ENCODE peak calls at places on chromosomes 6 and 20, in nine cellular contexts. One of them, this sample, is unnamed.

GRCh38 chr6:16777794-16778193 is 16.5 kb upstream of the ATXN1 start:
- DNase-seq in heart right ventricle: no peak
- DNase-seq in GM23248: no peak
- DNase-seq in stomach: no peak
- DNase-seq in neuronal stem cell: no peak
- DNase-seq in aorta: no peak
- DNase-seq in IMR-90: no peak
- DNase-seq in body of pancreas: no peak
- DNase-seq in tibial nerve: no peak
- DNase-seq in this sample: no peak

GRCh38 chr6:33616913-33617312 is 4.2 kb upstream of the ITPR3 start:
- DNase-seq in tibial nerve: no peak
- DNase-seq in aorta: no peak
- DNase-seq in GM23248: no peak
- DNase-seq in neuronal stem cell: no peak
- DNase-seq in stomach: no peak
- DNase-seq in heart right ventricle: no peak
- DNase-seq in body of pancreas: no peak
- DNase-seq in IMR-90: no peak
- DNase-seq in this sample: peak; percentile 24

GRCh38 chr20:1875762-1876161 is 19.4 kb upstream of the SIRPA start:
- DNase-seq in GM23248: no peak
- DNase-seq in heart right ventricle: no peak
- DNase-seq in tibial nerve: no peak
- DNase-seq in aorta: no peak
- DNase-seq in stomach: no peak
- DNase-seq in body of pancreas: no peak
- DNase-seq in IMR-90: no peak
- DNase-seq in neuronal stem cell: no peak
- DNase-seq in this sample: no peak

GRCh38 chr20:61684583-61685235 is 381.0 kb downstream of the TAF4 start:
- DNase-seq in GM23248: no peak
- DNase-seq in aorta: no peak
- DNase-seq in tibial nerve: no peak
- DNase-seq in neuronal stem cell: no peak
- DNase-seq in stomach: no peak
- DNase-seq in heart right ventricle: no peak
- DNase-seq in body of pancreas: no peak
- DNase-seq in IMR-90: no peak
- DNase-seq in this sample: no peak

GRCh38 chr6:113640046-113640445 is 217.1 kb upstream of the MARCKS start:
- DNase-seq in aorta: no peak
- DNase-seq in heart right ventricle: no peak
- DNase-seq in body of pancreas: peak; percentile 33
- DNase-seq in GM23248: no peak
- DNase-seq in tibial nerve: no peak
- DNase-seq in neuronal stem cell: no peak
- DNase-seq in stomach: no peak
- DNase-seq in IMR-90: no peak
- DNase-seq in this sample: no peak

GRCh38 chr6:328184-328670 is 35.9 kb downstream of the DUSP22 start:
- DNase-seq in tibial nerve: no peak
- DNase-seq in aorta: no peak
- DNase-seq in neuronal stem cell: no peak
- DNase-seq in GM23248: peak; percentile 96
- DNase-seq in heart right ventricle: no peak
- DNase-seq in body of pancreas: no peak
- DNase-seq in stomach: no peak
- DNase-seq in IMR-90: peak; percentile 92
- DNase-seq in this sample: no peak

GRCh38 chr6:80095600-80095999 is 10.9 kb upstream of the BCKDHB start:
- DNase-seq in neuronal stem cell: no peak
- DNase-seq in GM23248: no peak
- DNase-seq in aorta: no peak
- DNase-seq in IMR-90: no peak
- DNase-seq in body of pancreas: no peak
- DNase-seq in tibial nerve: no peak
- DNase-seq in heart right ventricle: no peak
- DNase-seq in stomach: no peak
- DNase-seq in this sample: no peak

GRCh38 chr6:42448391-42448790 is 3.3 kb downstream of the TRERF1 start:
- DNase-seq in heart right ventricle: no peak
- DNase-seq in aorta: no peak
- DNase-seq in body of pancreas: no peak
- DNase-seq in tibial nerve: no peak
- DNase-seq in stomach: no peak
- DNase-seq in IMR-90: no peak
- DNase-seq in GM23248: no peak
- DNase-seq in neuronal stem cell: no peak
- DNase-seq in this sample: no peak

GRCh38 chr6:1614767-1615650 is 5.3 kb downstream of the FOXC1 start:
- DNase-seq in body of pancreas: no peak
- DNase-seq in tibial nerve: no peak
- DNase-seq in heart right ventricle: peak; percentile 26
- DNase-seq in GM23248: no peak
- DNase-seq in neuronal stem cell: no peak
- DNase-seq in stomach: peak; percentile 23
- DNase-seq in aorta: peak; percentile 82
- DNase-seq in IMR-90: no peak
- DNase-seq in this sample: no peak

GRCh38 chr20:59043698-59044097 is 1.1 kb upstream of the PRELID3B start:
- DNase-seq in neuronal stem cell: no peak
- DNase-seq in body of pancreas: no peak
- DNase-seq in stomach: no peak
- DNase-seq in IMR-90: no peak
- DNase-seq in GM23248: peak; percentile 71
- DNase-seq in heart right ventricle: no peak
- DNase-seq in tibial nerve: no peak
- DNase-seq in aorta: no peak
- DNase-seq in this sample: peak; percentile 62
- H3K4me1 ChIP-seq in neuronal stem cell: peaks cover 3% of the 10 kb centered on the region
- H3K4me1 ChIP-seq in body of pancreas: peaks cover 28% of the 10 kb centered on the region
- H3K4me1 ChIP-seq in stomach: peaks cover 41% of the 10 kb centered on the region
- H3K4me1 ChIP-seq in IMR-90: peaks cover 8% of the 10 kb centered on the region
- H3K4me1 ChIP-seq in GM23248: peaks cover 46% of the 10 kb centered on the region
- H3K4me1 ChIP-seq in heart right ventricle: peaks cover 32% of the 10 kb centered on the region
- H3K4me1 ChIP-seq in tibial nerve: peaks cover 2% of the 10 kb centered on the region
- H3K4me1 ChIP-seq in aorta: no peaks in the 10 kb centered on the region
- H3K4me1 ChIP-seq in this sample: peaks cover 8% of the 10 kb centered on the region

GRCh38 chr6:41405941-41406340 is 70.5 kb downstream of the NCR2 start:
- DNase-seq in tibial nerve: no peak
- DNase-seq in stomach: no peak
- DNase-seq in body of pancreas: no peak
- DNase-seq in GM23248: no peak
- DNase-seq in IMR-90: no peak
- DNase-seq in aorta: no peak
- DNase-seq in heart right ventricle: no peak
- DNase-seq in neuronal stem cell: no peak
- DNase-seq in this sample: no peak

GRCh38 chr6:41409489-41409888 is 74.1 kb downstream of the NCR2 start:
- DNase-seq in neuronal stem cell: no peak
- DNase-seq in aorta: no peak
- DNase-seq in IMR-90: no peak
- DNase-seq in body of pancreas: no peak
- DNase-seq in heart right ventricle: no peak
- DNase-seq in GM23248: no peak
- DNase-seq in tibial nerve: no peak
- DNase-seq in stomach: no peak
- DNase-seq in this sample: no peak

GRCh38 chr6:41406821-41407787 is 71.7 kb downstream of the NCR2 start:
- DNase-seq in body of pancreas: no peak
- DNase-seq in aorta: no peak
- DNase-seq in heart right ventricle: peak; percentile 55
- DNase-seq in neuronal stem cell: no peak
- DNase-seq in IMR-90: no peak
- DNase-seq in tibial nerve: no peak
- DNase-seq in GM23248: no peak
- DNase-seq in stomach: no peak
- DNase-seq in this sample: no peak

GRCh38 chr6:41408982-41409381 is 73.6 kb downstream of the NCR2 start:
- DNase-seq in IMR-90: no peak
- DNase-seq in body of pancreas: no peak
- DNase-seq in heart right ventricle: no peak
- DNase-seq in GM23248: no peak
- DNase-seq in tibial nerve: no peak
- DNase-seq in stomach: no peak
- DNase-seq in aorta: no peak
- DNase-seq in neuronal stem cell: no peak
- DNase-seq in this sample: no peak

GRCh38 chr6:41408576-41408975 is 73.2 kb downstream of the NCR2 start:
- DNase-seq in tibial nerve: no peak
- DNase-seq in stomach: no peak
- DNase-seq in IMR-90: no peak
- DNase-seq in GM23248: no peak
- DNase-seq in aorta: no peak
- DNase-seq in neuronal stem cell: no peak
- DNase-seq in heart right ventricle: no peak
- DNase-seq in body of pancreas: no peak
- DNase-seq in this sample: no peak
- H3K4me1 ChIP-seq in tibial nerve: no peaks in the 10 kb centered on the region
- H3K4me1 ChIP-seq in stomach: no peaks in the 10 kb centered on the region
- H3K4me1 ChIP-seq in IMR-90: no peaks in the 10 kb centered on the region
- H3K4me1 ChIP-seq in GM23248: no peaks in the 10 kb centered on the region
- H3K4me1 ChIP-seq in aorta: no peaks in the 10 kb centered on the region
- H3K4me1 ChIP-seq in neuronal stem cell: peaks cover 23% of the 10 kb centered on the region
- H3K4me1 ChIP-seq in heart right ventricle: no peaks in the 10 kb centered on the region
- H3K4me1 ChIP-seq in body of pancreas: no peaks in the 10 kb centered on the region
- H3K4me1 ChIP-seq in this sample: peaks cover 3% of the 10 kb centered on the region

DNA sequence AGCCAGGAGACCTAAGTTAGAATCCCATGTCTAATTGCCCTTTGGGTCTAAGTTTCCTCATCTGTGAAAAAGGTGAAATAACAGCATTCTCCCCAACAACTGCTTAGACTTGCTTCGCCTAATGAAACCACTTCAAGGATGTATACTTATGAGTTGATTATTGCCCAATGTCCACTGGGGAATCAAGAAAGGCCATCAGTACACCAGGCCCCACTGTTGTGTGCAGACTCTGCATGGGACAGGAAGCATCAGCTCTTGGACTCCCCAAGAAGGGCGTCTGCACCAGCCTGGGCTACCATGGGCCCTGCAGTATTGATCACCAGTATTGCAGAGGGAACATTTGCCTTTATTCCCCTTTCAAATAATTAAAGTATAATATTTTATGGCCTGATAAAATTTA is 189.6 kb downstream of the MAFB start:
- DNase-seq in aorta: no peak
- DNase-seq in neuronal stem cell: no peak
- DNase-seq in IMR-90: no peak
- DNase-seq in GM23248: no peak
- DNase-seq in tibial nerve: no peak
- DNase-seq in heart right ventricle: no peak
- DNase-seq in body of pancreas: no peak
- DNase-seq in stomach: no peak
- DNase-seq in this sample: no peak
- H3K4me1 ChIP-seq in aorta: peaks cover 1% of the 10 kb centered on the region
- H3K4me1 ChIP-seq in neuronal stem cell: peaks cover 16% of the 10 kb centered on the region
- H3K4me1 ChIP-seq in IMR-90: no peaks in the 10 kb centered on the region
- H3K4me1 ChIP-seq in GM23248: peaks cover 14% of the 10 kb centered on the region
- H3K4me1 ChIP-seq in tibial nerve: no peaks in the 10 kb centered on the region
- H3K4me1 ChIP-seq in heart right ventricle: no peaks in the 10 kb centered on the region
- H3K4me1 ChIP-seq in body of pancreas: no peaks in the 10 kb centered on the region
- H3K4me1 ChIP-seq in stomach: no peaks in the 10 kb centered on the region
- H3K4me1 ChIP-seq in this sample: no peaks in the 10 kb centered on the region

DNA sequence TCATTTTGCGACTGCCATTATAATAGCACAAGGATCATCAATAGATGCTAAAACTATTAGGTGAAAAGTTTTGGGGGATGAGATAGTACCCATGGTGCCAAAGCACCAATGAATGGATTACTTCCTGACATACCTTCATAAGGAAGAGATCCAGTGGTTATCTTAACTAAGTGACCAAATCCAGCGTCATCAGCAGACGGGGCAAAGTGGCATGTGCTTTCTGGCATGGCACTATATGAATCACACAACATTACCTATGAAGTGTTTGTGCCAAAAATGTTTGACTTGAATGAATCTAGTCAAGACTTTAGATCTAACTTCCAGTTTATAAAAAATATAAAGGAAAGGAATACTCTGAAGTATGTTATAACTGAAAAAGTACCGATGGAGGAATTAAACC is 10.8 kb downstream of the TRIM26 start:
- DNase-seq in IMR-90: no peak
- DNase-seq in stomach: no peak
- DNase-seq in aorta: no peak
- DNase-seq in neuronal stem cell: no peak
- DNase-seq in GM23248: no peak
- DNase-seq in heart right ventricle: no peak
- DNase-seq in body of pancreas: no peak
- DNase-seq in tibial nerve: no peak
- DNase-seq in this sample: no peak
- H3K4me1 ChIP-seq in IMR-90: peaks cover 8% of the 10 kb centered on the region
- H3K4me1 ChIP-seq in stomach: peaks cover 56% of the 10 kb centered on the region
- H3K4me1 ChIP-seq in aorta: no peaks in the 10 kb centered on the region
- H3K4me1 ChIP-seq in neuronal stem cell: peaks cover 6% of the 10 kb centered on the region
- H3K4me1 ChIP-seq in GM23248: peaks cover 16% of the 10 kb centered on the region
- H3K4me1 ChIP-seq in heart right ventricle: peaks cover 13% of the 10 kb centered on the region
- H3K4me1 ChIP-seq in body of pancreas: peaks cover 22% of the 10 kb centered on the region
- H3K4me1 ChIP-seq in tibial nerve: no peaks in the 10 kb centered on the region
- H3K4me1 ChIP-seq in this sample: peaks cover under 1% of the 10 kb centered on the region

GRCh38 chr6:3346476-3346875 is 87.7 kb downstream of the PSMG4 start:
- DNase-seq in stomach: no peak
- DNase-seq in GM23248: no peak
- DNase-seq in aorta: peak; percentile 44
- DNase-seq in neuronal stem cell: no peak
- DNase-seq in heart right ventricle: no peak
- DNase-seq in body of pancreas: no peak
- DNase-seq in IMR-90: no peak
- DNase-seq in tibial nerve: no peak
- DNase-seq in this sample: no peak

GRCh38 chr6:3347237-3347636 is 88.5 kb downstream of the PSMG4 start:
- DNase-seq in body of pancreas: no peak
- DNase-seq in IMR-90: no peak
- DNase-seq in tibial nerve: no peak
- DNase-seq in GM23248: no peak
- DNase-seq in stomach: no peak
- DNase-seq in neuronal stem cell: no peak
- DNase-seq in aorta: peak; percentile 25
- DNase-seq in heart right ventricle: no peak
- DNase-seq in this sample: peak; percentile 27

GRCh38 chr6:3343089-3343901 is 84.5 kb downstream of the PSMG4 start:
- DNase-seq in GM23248: no peak
- DNase-seq in body of pancreas: no peak
- DNase-seq in heart right ventricle: no peak
- DNase-seq in stomach: no peak
- DNase-seq in neuronal stem cell: no peak
- DNase-seq in tibial nerve: no peak
- DNase-seq in IMR-90: no peak
- DNase-seq in aorta: no peak
- DNase-seq in this sample: no peak

GRCh38 chr6:3347826-3348225 is 89.1 kb downstream of the PSMG4 start:
- DNase-seq in heart right ventricle: no peak
- DNase-seq in aorta: peak; percentile 32
- DNase-seq in neuronal stem cell: no peak
- DNase-seq in IMR-90: no peak
- DNase-seq in tibial nerve: no peak
- DNase-seq in GM23248: no peak
- DNase-seq in stomach: no peak
- DNase-seq in body of pancreas: no peak
- DNase-seq in this sample: no peak

GRCh38 chr6:3345836-3346235 is 87.1 kb downstream of the PSMG4 start:
- DNase-seq in aorta: no peak
- DNase-seq in body of pancreas: no peak
- DNase-seq in tibial nerve: no peak
- DNase-seq in neuronal stem cell: no peak
- DNase-seq in heart right ventricle: no peak
- DNase-seq in IMR-90: no peak
- DNase-seq in GM23248: no peak
- DNase-seq in stomach: no peak
- DNase-seq in this sample: no peak
- H3K4me1 ChIP-seq in aorta: no peaks in the 10 kb centered on the region
- H3K4me1 ChIP-seq in body of pancreas: peaks cover 45% of the 10 kb centered on the region
- H3K4me1 ChIP-seq in tibial nerve: no peaks in the 10 kb centered on the region
- H3K4me1 ChIP-seq in neuronal stem cell: peaks cover 36% of the 10 kb centered on the region
- H3K4me1 ChIP-seq in heart right ventricle: peaks cover 4% of the 10 kb centered on the region
- H3K4me1 ChIP-seq in IMR-90: no peaks in the 10 kb centered on the region
- H3K4me1 ChIP-seq in GM23248: peaks cover 13% of the 10 kb centered on the region
- H3K4me1 ChIP-seq in stomach: peaks cover 30% of the 10 kb centered on the region
- H3K4me1 ChIP-seq in this sample: peaks cover 14% of the 10 kb centered on the region

This sample was measured in trophoblast cell.